ENCODE peak calls at places on chromosome 9, in nine cellular contexts. H is SJSA1, E is lower lobe of right lung, B is substantia nigra, X is tibial artery, L is spleen, R is heart left ventricle, Z is pancreas, I is left ventricle myocardium inferior. G is an unnamed sample.

GRCh38 chr9:114810614-114811013 is 4.8 kb upstream of the TNFSF15 start:
- DNase-seq in H (no peak), E (no peak), B (no peak), X (no peak), L (no peak), R (no peak), Z (no peak), I (no peak), G (no peak)

GRCh38 chr9:71966601-71967000 is 55.2 kb downstream of the C9orf85 start:
- DNase-seq in H (no peak), E (no peak), B (no peak), X (no peak), L (no peak), R (no peak), Z (no peak), I (no peak), G (no peak)

GRCh38 chr9:110426052-110426709 is 88.5 kb upstream of the TXNDC8 start:
- DNase-seq in H (no peak), E (no peak), B (no peak), X (no peak), L (no peak), R (no peak), Z (no peak), I (no peak), G (no peak)

GRCh38 chr9:124812401-124813016 is 35.6 kb downstream of the OLFML2A start:
- DNase-seq in H (peak; percentile 97), E (no peak), B (no peak), X (no peak), L (no peak), R (peak; percentile 54), Z (no peak), I (peak; percentile 48), G (no peak)

GRCh38 chr9:88748566-88749238 is 213.7 kb downstream of the NXNL2 start:
- DNase-seq in H (no peak), E (no peak), B (no peak), X (peak; percentile 85), L (peak; percentile 56), R (peak; percentile 51), Z (no peak), I (peak; percentile 63), G (no peak)

GRCh38 chr9:91027005-91027404 is 225.4 kb downstream of the SYK start:
- DNase-seq in H (no peak), E (no peak), B (no peak), X (no peak), L (no peak), R (no peak), Z (no peak), I (no peak), G (no peak)

GRCh38 chr9:129671519-129671918 is 6.1 kb downstream of the PRRX2 start:
- DNase-seq in H (no peak), E (no peak), B (no peak), X (no peak), L (no peak), R (no peak), Z (no peak), I (no peak), G (no peak)

GRCh38 chr9:104374711-104375110 is 129.4 kb upstream of the OR13F1 start:
- DNase-seq in H (no peak), E (no peak), B (no peak), X (no peak), L (no peak), R (peak; percentile 19), Z (no peak), I (peak; percentile 42), G (no peak)

GRCh38 chr9:99726758-99727157 is 94.9 kb upstream of the NR4A3 start:
- DNase-seq in H (no peak), E (no peak), B (no peak), X (no peak), L (no peak), R (peak; percentile 29), Z (no peak), I (no peak), G (no peak)

GRCh38 chr9:83065233-83065632 is 2.3 kb upstream of the RASEF start:
- DNase-seq in H (no peak), E (no peak), B (no peak), X (no peak), L (no peak), R (no peak), Z (no peak), I (no peak), G (no peak)

GRCh38 chr9:138037140-138037539 is 159.6 kb downstream of the CACNA1B start:
- DNase-seq in H (no peak), E (no peak), B (no peak), X (peak; percentile 25), L (no peak), R (no peak), Z (no peak), I (no peak), G (no peak)

GRCh38 chr9:70220216-70220615 is 38.6 kb upstream of the SMC5 start:
- DNase-seq in H (no peak), E (no peak), B (no peak), X (no peak), L (no peak), R (no peak), Z (no peak), I (no peak), G (no peak)

GRCh38 chr9:137453643-137454081 is 5.5 kb downstream of the NSMF start:
- DNase-seq in H (no peak), E (peak; percentile 87), B (no peak), X (peak; percentile 84), L (peak; percentile 92), R (peak; percentile 70), Z (peak; percentile 77), I (peak; percentile 75), G (peak; percentile 65)

GRCh38 chr9:15513335-15513734 is 2.6 kb upstream of the PSIP1 start:
- DNase-seq in H (no peak), E (no peak), B (no peak), X (no peak), L (no peak), R (no peak), Z (no peak), I (no peak), G (peak; percentile 8)

GRCh38 chr9:107478805-107479204 is 10.8 kb downstream of the KLF4 start:
- DNase-seq in H (no peak), E (no peak), B (no peak), X (no peak), L (no peak), R (no peak), Z (no peak), I (no peak), G (no peak)

GRCh38 chr9:107483666-107484065 is 5.9 kb downstream of the KLF4 start:
- DNase-seq in H (no peak), E (no peak), B (no peak), X (no peak), L (no peak), R (no peak), Z (no peak), I (no peak), G (no peak)

GRCh38 chr9:107484117-107484723 is 5.3 kb downstream of the KLF4 start:
- DNase-seq in H (peak; percentile 53), E (no peak), B (no peak), X (no peak), L (no peak), R (peak; percentile 44), Z (no peak), I (no peak), G (no peak)

GRCh38 chr9:107481035-107481434 is 8.5 kb downstream of the KLF4 start:
- DNase-seq in H (no peak), E (no peak), B (no peak), X (no peak), L (no peak), R (no peak), Z (no peak), I (no peak), G (no peak)

GRCh38 chr9:107480386-107480789 is 9.2 kb downstream of the KLF4 start:
- DNase-seq in H (peak; percentile 27), E (peak; percentile 53), B (no peak), X (peak; percentile 71), L (no peak), R (no peak), Z (no peak), I (peak; percentile 30), G (no peak)
- H3K27ac ChIP-seq in H (peak overlapping the region; percentile 33), E (no peak overlapping the region), B (no peak overlapping the region), X (peak overlapping the region; percentile 28), L (peak overlapping the region; percentile 63), R (no peak overlapping the region), Z (no peak overlapping the region), I (peak overlapping the region; percentile 20), G (no peak overlapping the region)

DNA sequence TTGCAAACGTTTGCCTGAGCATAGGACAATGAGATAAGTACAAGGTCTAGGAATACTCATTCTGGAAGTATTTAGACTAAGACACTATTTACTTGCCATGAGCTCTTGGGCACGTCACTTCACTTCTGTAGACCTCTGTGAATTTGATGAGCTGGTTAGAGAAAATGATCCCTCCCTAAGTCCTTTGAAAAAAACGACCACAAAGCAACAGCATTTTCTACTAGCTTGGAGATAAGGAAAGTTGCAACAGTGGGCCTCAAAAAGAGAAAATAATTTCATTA is 1.9 kb downstream of the LURAP1L start:
- DNase-seq in H (no peak), E (no peak), B (no peak), X (no peak), L (no peak), R (no peak), Z (no peak), I (no peak), G (no peak)
- H3K27ac ChIP-seq in H (no peak overlapping the region), E (peak overlapping the region; percentile 88), B (peak overlapping the region; percentile 96), X (peak overlapping the region; percentile 97), L (peak overlapping the region; percentile 86), R (peak overlapping the region; percentile 84), Z (peak overlapping the region; percentile 92), I (peak overlapping the region; percentile 89), G (no peak overlapping the region)

GRCh38 chr9:14238044-14238443 is 75.9 kb downstream of the NFIB start:
- DNase-seq in H (peak; percentile 44), E (no peak), B (no peak), X (no peak), L (no peak), R (no peak), Z (no peak), I (no peak), G (no peak)
- H3K27ac ChIP-seq in H (peak overlapping the region; percentile 59), E (peak overlapping the region; percentile 47), B (no peak overlapping the region), X (no peak overlapping the region), L (peak overlapping the region; percentile 67), R (peak overlapping the region; percentile 72), Z (no peak overlapping the region), I (peak overlapping the region; percentile 83), G (no peak overlapping the region)

GRCh38 chr9:121744687-121745395 is 93.4 kb downstream of the DAB2IP start:
- DNase-seq in H (no peak), E (no peak), B (no peak), X (no peak), L (no peak), R (no peak), Z (no peak), I (no peak), G (no peak)

GRCh38 chr9:121744002-121744686 is 92.7 kb downstream of the DAB2IP start:
- DNase-seq in H (peak; percentile 6), E (no peak), B (no peak), X (peak; percentile 90), L (peak; percentile 86), R (peak; percentile 70), Z (peak; percentile 74), I (peak; percentile 65), G (no peak)

GRCh38 chr9:121742923-121743322 is 91.5 kb downstream of the DAB2IP start:
- DNase-seq in H (no peak), E (no peak), B (no peak), X (no peak), L (no peak), R (no peak), Z (no peak), I (no peak), G (no peak)

GRCh38 chr9:121745396-121745695 is 93.9 kb downstream of the DAB2IP start:
- DNase-seq in H (no peak), E (no peak), B (no peak), X (no peak), L (no peak), R (no peak), Z (no peak), I (no peak), G (no peak)

GRCh38 chr9:121743441-121744001 is 92.1 kb downstream of the DAB2IP start:
- DNase-seq in H (peak; percentile 62), E (peak; percentile 87), B (peak; percentile 49), X (peak; percentile 96), L (peak; percentile 87), R (peak; percentile 89), Z (peak; percentile 87), I (peak; percentile 87), G (no peak)
- H3K27ac ChIP-seq in H (no peak overlapping the region), E (peak overlapping the region; percentile 83), B (peak overlapping the region; percentile 75), X (peak overlapping the region; percentile 93), L (peak overlapping the region; percentile 87), R (peak overlapping the region; percentile 96), Z (peak overlapping the region; percentile 90), I (peak overlapping the region; percentile 99), G (no peak overlapping the region)

G was measured in CD4-positive, alpha-beta T cell.